ENCODE peak calls at places on chromosomes 7 and 10, in ten cellular contexts. Y, O, A, U, I, E, J, F, H and P are unnamed samples.

GRCh38 chr7:113159746-113160339 is 41.5 kb upstream of the SMIM30 start:
- DNase-seq in Y (peak; percentile 53), O (no peak), A (no peak), U (peak; percentile 4), I (no peak), E (no peak), J (no peak), F (peak; percentile 60), H (peak; percentile 76), P (no peak)

GRCh38 chr7:28815369-28815927 is 142.7 kb downstream of the TRIL start:
- DNase-seq in Y (no peak), O (no peak), A (no peak), U (no peak), I (no peak), E (no peak), J (no peak), F (no peak), H (no peak), P (no peak)

GRCh38 chr7:150852371-150852905 is at the start of gene AOC1:
- DNase-seq in Y (no peak), O (no peak), A (no peak), U (no peak), I (peak; percentile 71), E (no peak), J (no peak), F (no peak), H (no peak), P (no peak)

GRCh38 chr10:130169136-130169888 is 33.1 kb downstream of the GLRX3 start:
- DNase-seq in Y (peak; percentile 44), O (no peak), A (no peak), U (no peak), I (no peak), E (no peak), J (no peak), F (peak; percentile 47), H (peak; percentile 83), P (no peak)

GRCh38 chr7:47573758-47574472 is 8.0 kb downstream of the TNS3 start:
- DNase-seq in Y (peak; percentile 81), O (no peak), A (no peak), U (peak; percentile 87), I (no peak), E (no peak), J (no peak), F (peak; percentile 97), H (no peak), P (peak; percentile 87)

GRCh38 chr10:31966681-31967080 is 38.0 kb upstream of the ARHGAP12 start:
- DNase-seq in Y (no peak), O (no peak), A (no peak), U (no peak), I (no peak), E (no peak), J (no peak), F (no peak), H (no peak), P (no peak)

GRCh38 chr7:74505426-74506328 is 52.0 kb downstream of the GTF2IRD1 start:
- DNase-seq in Y (no peak), O (no peak), A (no peak), U (no peak), I (no peak), E (no peak), J (no peak), F (no peak), H (no peak), P (no peak)

GRCh38 chr10:63666836-63667383 is 145.7 kb downstream of the REEP3 start:
- DNase-seq in Y (peak; percentile 96), O (no peak), A (no peak), U (peak; percentile 93), I (no peak), E (no peak), J (no peak), F (peak; percentile 53), H (no peak), P (peak; percentile 47)

GRCh38 chr7:80127412-80128150 is 7.0 kb upstream of the GNAI1 start:
- DNase-seq in Y (no peak), O (no peak), A (no peak), U (no peak), I (no peak), E (no peak), J (no peak), F (no peak), H (peak; percentile 91), P (no peak)

GRCh38 chr10:77637474-77637985 is at the start of gene KCNMA1:
- DNase-seq in Y (no peak), O (no peak), A (no peak), U (peak; percentile 48), I (no peak), E (no peak), J (no peak), F (peak; percentile 61), H (peak; percentile 25), P (peak; percentile 63)

GRCh38 chr10:62817763-62818425 is 1.7 kb upstream of the EGR2 start:
- DNase-seq in Y (peak; percentile 78), O (peak; percentile 73), A (peak; percentile 47), U (peak; percentile 66), I (peak; percentile 93), E (peak; percentile 65), J (peak; percentile 40), F (peak; percentile 46), H (peak; percentile 92), P (peak; percentile 58)

GRCh38 chr7:157013602-157014549 is 3.4 kb upstream of the MNX1 start:
- DNase-seq in Y (no peak), O (no peak), A (no peak), U (no peak), I (peak; percentile 53), E (no peak), J (no peak), F (no peak), H (peak; percentile 79), P (no peak)

GRCh38 chr7:137771679-137772078 is 75.1 kb downstream of the DGKI start:
- DNase-seq in Y (peak; percentile 75), O (no peak), A (no peak), U (peak; percentile 80), I (no peak), E (no peak), J (no peak), F (peak; percentile 51), H (no peak), P (peak; percentile 72)

GRCh38 chr7:112873831-112874553 is 83.8 kb upstream of the TMEM168 start:
- DNase-seq in Y (no peak), O (no peak), A (no peak), U (no peak), I (no peak), E (no peak), J (no peak), F (no peak), H (no peak), P (no peak)

GRCh38 chr10:119541046-119541445 is 1.5 kb downstream of the RGS10 start:
- DNase-seq in Y (no peak), O (no peak), A (no peak), U (no peak), I (no peak), E (no peak), J (no peak), F (no peak), H (no peak), P (no peak)

GRCh38 chr7:157564518-157565177 is 227.8 kb downstream of the DNAJB6 start:
- DNase-seq in Y (peak; percentile 14), O (no peak), A (no peak), U (no peak), I (no peak), E (no peak), J (no peak), F (peak; percentile 98), H (no peak), P (no peak)

GRCh38 chr10:75544381-75544780 is 113.0 kb downstream of the LRMDA start:
- DNase-seq in Y (peak; percentile 22), O (no peak), A (no peak), U (no peak), I (no peak), E (no peak), J (no peak), F (no peak), H (no peak), P (peak; percentile 39)

GRCh38 chr10:84256510-84257342 is 11.9 kb downstream of the RGR start:
- DNase-seq in Y (peak; percentile 51), O (peak; percentile 42), A (peak; percentile 17), U (no peak), I (peak; percentile 89), E (peak; percentile 23), J (no peak), F (no peak), H (peak; percentile 75), P (no peak)

GRCh38 chr7:143240323-143241168 is 18.7 kb downstream of the TAS2R40 start:
- DNase-seq in Y (peak; percentile 89), O (peak; percentile 50), A (peak; percentile 63), U (peak; percentile 72), I (peak; percentile 91), E (peak; percentile 25), J (no peak), F (peak; percentile 65), H (peak; percentile 85), P (peak; percentile 61)

GRCh38 chr10:4345842-4346241 is 480.2 kb upstream of the AKR1E2 start:
- DNase-seq in Y (no peak), O (no peak), A (no peak), U (no peak), I (no peak), E (no peak), J (no peak), F (no peak), H (no peak), P (no peak)

GRCh38 chr7:71784180-71784579 is 628.0 kb downstream of the CALN1 start:
- DNase-seq in Y (no peak), O (no peak), A (no peak), U (no peak), I (no peak), E (no peak), J (no peak), F (no peak), H (peak; percentile 29), P (no peak)

GRCh38 chr10:5812283-5813090 is 747 bp downstream of the GDI2 start:
- DNase-seq in Y (no peak), O (peak; percentile 40), A (peak; percentile 7), U (no peak), I (peak; percentile 92), E (peak; percentile 34), J (peak; percentile 28), F (peak; percentile 16), H (peak; percentile 60), P (peak; percentile 8)